ENCODE peak calls at places on chromosomes 2 and 18, in six cellular contexts. R, X, V, K, W and B are unnamed samples.

GRCh38 chr2:241314181-241314932 is 1.1 kb downstream of the HDLBP start:
- DNase-seq in W (peak), K (no peak), X (no peak), V (no peak), R (no peak), B (no peak)

GRCh38 chr2:43877782-43878464 is 39.2 kb downstream of the ABCG8 start:
- DNase-seq in W (peak), K (peak), X (peak), V (peak), R (peak), B (no peak)

GRCh38 chr2:42293019-42293418 is 68.0 kb downstream of the COX7A2L start:
- DNase-seq in X (no peak), R (no peak), V (no peak), K (no peak), W (no peak), B (no peak)

GRCh38 chr18:76805221-76805620 is 17.1 kb upstream of the ZNF236 start:
- DNase-seq in K (no peak), V (no peak), X (no peak), W (no peak), R (no peak), B (no peak)

GRCh38 chr2:177667626-177668025 is 275.1 kb downstream of the AGPS start:
- DNase-seq in X (no peak), K (no peak), W (no peak), V (no peak), R (no peak), B (no peak)

GRCh38 chr2:151051584-151052220 is 210.0 kb downstream of the RBM43 start:
- DNase-seq in K (peak), X (peak), R (no peak), W (peak), V (peak), B (no peak)

GRCh38 chr2:162712598-162712997 is 126.0 kb downstream of the KCNH7 start:
- DNase-seq in X (no peak), V (no peak), R (no peak), W (no peak), K (no peak), B (no peak)

GRCh38 chr2:192499476-192499875 is 304.7 kb upstream of the TMEFF2 start:
- DNase-seq in R (no peak), V (no peak), K (no peak), X (no peak), W (no peak), B (no peak)

GRCh38 chr2:26299488-26300092 is 46.4 kb upstream of the SELENOI start:
- DNase-seq in V (no peak), R (peak), W (no peak), K (peak), X (no peak), B (no peak)

GRCh38 chr2:26298638-26299393 is 47.1 kb upstream of the SELENOI start:
- DNase-seq in R (peak), X (peak), K (peak), V (no peak), W (no peak), B (no peak)

GRCh38 chr2:26297061-26297460 is 48.9 kb upstream of the SELENOI start:
- DNase-seq in W (no peak), X (no peak), V (no peak), K (no peak), R (no peak), B (no peak)

GRCh38 chr2:26300234-26300641 is 45.7 kb upstream of the SELENOI start:
- DNase-seq in W (no peak), R (no peak), K (peak), X (peak), V (no peak), B (no peak)

DNA sequence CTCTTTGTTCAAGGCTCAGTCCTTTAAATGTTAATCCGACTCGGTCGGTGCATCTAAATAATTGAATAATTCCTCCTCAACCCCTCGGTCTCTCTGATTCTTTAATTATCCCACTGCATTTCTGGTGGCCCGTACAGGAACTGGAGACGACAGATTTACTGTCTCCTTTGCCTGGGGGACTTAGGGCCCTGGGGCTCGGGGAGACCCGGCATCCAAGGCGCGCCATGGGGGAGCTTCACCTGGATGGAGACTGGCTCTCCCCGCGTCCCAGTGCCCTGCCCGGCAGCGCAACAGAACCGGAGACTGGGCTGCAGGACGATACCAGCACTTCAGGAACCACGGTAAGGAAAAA is 47.7 kb upstream of the SELENOI start:
- DNase-seq in K (no peak), X (no peak), W (no peak), R (no peak), V (no peak), B (no peak)
- H3K4me3 ChIP-seq in K (peak), X (peak), W (no peak), R (peak), V (peak), B (peak)

GRCh38 chr2:1855150-1855549 is 110.8 kb upstream of the PXDN start:
- DNase-seq in K (no peak), W (no peak), V (no peak), X (no peak), R (no peak), B (no peak)
- TF ChIP-seq POLR2AphosphoS5 in K (no peak), W (no peak), V (no peak), X (no peak), R (no peak), B (no peak)

GRCh38 chr18:12657849-12658829 is at the start of gene SPIRE1:
- DNase-seq in V (no peak), R (no peak), K (peak), X (peak), W (no peak), B (no peak)
- H3K4me3 ChIP-seq in V (peak), R (peak), K (peak), X (peak), W (peak), B (peak)

GRCh38 chr2:239311132-239312040 is 89.4 kb downstream of the HDAC4 start:
- DNase-seq in K (peak), R (no peak), X (peak), W (no peak), V (no peak), B (peak)

GRCh38 chr2:239312081-239312501 is 88.7 kb downstream of the HDAC4 start:
- DNase-seq in R (no peak), V (no peak), W (no peak), K (peak), X (no peak), B (peak)

GRCh38 chr2:239309398-239310245 is 91.2 kb downstream of the HDAC4 start:
- DNase-seq in X (no peak), W (no peak), V (no peak), R (no peak), K (peak), B (peak)

GRCh38 chr2:239308696-239309397 is 92.0 kb downstream of the HDAC4 start:
- DNase-seq in W (no peak), R (no peak), V (peak), K (peak), X (no peak), B (no peak)

GRCh38 chr2:239310401-239311061 is 90.3 kb downstream of the HDAC4 start:
- DNase-seq in W (no peak), X (no peak), K (peak), V (no peak), R (no peak), B (peak)
- TF ChIP-seq POLR2AphosphoS5 in W (no peak), X (no peak), K (peak), V (no peak), R (no peak), B (no peak)

DNA sequence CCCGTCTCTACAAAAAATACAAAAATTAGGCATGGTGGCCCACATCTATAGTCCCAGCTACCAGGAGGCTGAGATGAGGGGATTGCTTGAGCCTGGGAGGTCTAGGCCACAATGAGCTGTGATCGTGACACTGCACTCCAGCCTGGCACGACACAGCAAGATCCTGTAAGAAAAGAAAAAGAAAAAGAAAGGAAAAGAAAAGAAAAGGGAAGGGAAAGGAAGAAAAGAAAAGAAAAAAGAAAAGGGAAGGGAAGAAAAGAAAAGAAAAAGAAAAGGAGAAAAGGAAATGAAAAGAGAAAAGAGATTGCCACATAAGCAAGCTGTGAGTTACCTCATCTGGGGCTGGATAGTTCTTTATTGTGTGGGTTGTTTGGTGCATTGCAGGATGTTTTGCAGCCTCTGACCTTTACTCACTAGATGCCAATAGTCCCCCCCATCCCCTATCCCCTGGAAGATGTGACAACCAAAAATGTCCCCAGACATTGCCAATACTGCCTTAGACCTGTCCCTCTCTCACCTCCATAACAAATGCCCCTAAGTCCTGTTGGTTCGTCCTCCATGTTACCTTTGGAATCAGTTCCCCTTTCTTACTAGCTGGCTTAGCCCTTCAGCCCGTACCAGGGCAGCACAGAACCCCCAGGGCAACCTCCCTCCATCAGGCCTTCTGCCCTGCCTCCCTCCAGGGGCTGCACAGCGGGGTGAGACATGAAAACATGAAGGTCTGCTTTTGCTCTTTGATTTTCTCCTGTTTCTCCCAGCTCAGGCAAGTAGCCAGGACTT is 8.9 kb downstream of the ASPRV1 start:
- DNase-seq in K (no peak), R (no peak), X (no peak), W (no peak), V (no peak), B (no peak)
- H3K4me3 ChIP-seq in K (no peak), R (no peak), X (no peak), W (no peak), V (no peak), B (no peak)

DNA sequence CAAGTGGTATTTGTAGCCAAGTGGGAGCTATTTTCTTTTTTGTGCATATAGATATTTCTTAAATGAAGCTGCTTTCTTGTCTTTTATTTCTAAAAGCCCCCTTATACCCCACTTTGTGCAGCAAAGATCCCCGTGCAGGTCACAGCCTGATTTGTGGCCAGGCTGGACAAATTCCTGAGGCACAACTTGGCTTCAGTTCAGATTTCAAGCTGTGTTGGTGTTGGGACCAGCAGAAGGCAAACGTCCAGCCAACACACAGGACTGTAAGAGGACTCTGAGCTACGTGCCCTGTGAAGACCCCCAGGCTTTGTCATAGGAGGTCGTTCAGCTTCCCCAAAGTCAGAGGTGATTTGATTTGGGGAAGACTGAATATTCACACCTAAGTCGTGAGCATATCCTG is 21.9 kb downstream of the FOSL2 start:
- DNase-seq in R (no peak), X (no peak), W (no peak), V (no peak), K (no peak), B (no peak)
- TF ChIP-seq POLR2AphosphoS5 in R (no peak), X (no peak), W (no peak), V (no peak), K (no peak), B (no peak)

GRCh38 chr2:55560855-55561254 is 41.3 kb downstream of the CFAP36 start:
- DNase-seq in V (no peak), W (no peak), X (no peak), K (no peak), R (no peak), B (no peak)
- H3K4me3 ChIP-seq in V (no peak), W (no peak), X (no peak), K (no peak), R (no peak), B (no peak)

DNA sequence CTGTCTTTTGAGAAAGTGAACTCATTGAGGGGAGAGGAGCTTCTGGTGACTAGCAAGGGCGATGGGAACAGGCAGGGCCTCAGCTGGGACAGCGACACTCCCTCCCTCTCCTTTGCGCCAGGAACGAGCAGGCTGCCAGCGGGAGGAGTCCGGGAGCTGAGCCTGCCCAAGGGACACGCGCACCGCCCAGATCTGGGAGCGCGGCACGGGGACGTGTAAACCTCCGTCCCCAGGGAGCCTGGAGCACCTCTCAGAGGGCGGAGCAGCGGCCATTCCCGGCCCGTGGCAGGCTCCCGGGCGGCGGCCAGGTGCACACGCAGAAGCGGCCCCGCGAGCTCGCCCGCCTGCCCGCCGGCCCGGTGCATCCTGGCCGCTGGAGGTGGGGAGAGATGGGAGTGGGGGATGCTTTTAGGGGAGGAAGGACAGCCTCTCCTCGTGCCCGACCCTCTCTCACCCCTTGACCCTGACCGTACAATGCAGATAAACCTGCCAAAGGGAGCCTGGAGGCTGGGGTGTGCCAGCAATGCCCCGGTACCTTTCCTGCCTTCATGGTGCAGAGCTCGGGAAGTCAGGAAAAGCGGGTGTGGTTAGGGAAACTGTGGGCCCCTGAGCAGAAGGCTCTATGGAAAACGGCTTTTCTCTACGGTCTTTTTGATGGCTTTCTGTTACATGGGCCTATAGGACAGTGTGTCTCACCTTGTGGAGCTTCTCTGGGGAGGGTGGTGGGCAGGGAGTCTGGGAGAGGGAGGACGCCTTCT is 2.2 kb downstream of the AQP4 start:
- DNase-seq in W (no peak), X (peak), K (peak), V (no peak), R (no peak), B (no peak)
- TF ChIP-seq POLR2AphosphoS5 in W (no peak), X (peak), K (no peak), V (no peak), R (no peak), B (no peak)